ENCODE peak calls at places on chromosome 10, in seven cellular contexts. S is HCT116, I is GM23248, Q is fibroblast of lung, N is osteoblast, Z is HepG2, R is trophoblast cell. Y is an unnamed sample.
A peak's percentile ranks its signal among the peaks of the same experiment; 100 is the strongest.

GRCh38 chr10:89734616-89735015 is 33.2 kb downstream of the KIF20B start:
- DNase-seq in S (no peak), I (no peak), Q (no peak), N (no peak), Z (no peak), R (no peak), Y (no peak)

GRCh38 chr10:93199221-93199681 is 125.6 kb downstream of the CYP26A1 start:
- DNase-seq in S (no peak), I (peak; percentile 63), Q (peak; percentile 54), N (no peak), Z (peak; percentile 22), R (no peak), Y (peak; percentile 29)

GRCh38 chr10:126080879-126081331 is 184.5 kb downstream of the FANK1 start:
- DNase-seq in S (no peak), I (peak; percentile 50), Q (peak; percentile 82), N (no peak), Z (no peak), R (no peak), Y (no peak)

GRCh38 chr10:98536551-98536950 is 89.8 kb upstream of the HPS1 start:
- DNase-seq in S (no peak), I (peak; percentile 84), Q (peak; percentile 34), N (no peak), Z (peak; percentile 7), R (no peak), Y (no peak)

GRCh38 chr10:12707461-12708185 is 293.9 kb downstream of the CCDC3 start:
- DNase-seq in S (peak; percentile 71), I (peak; percentile 88), Q (peak; percentile 87), N (no peak), Z (peak; percentile 15), R (peak; percentile 44), Y (peak; percentile 49)

GRCh38 chr10:11578802-11579255 is 32.6 kb downstream of the USP6NL start:
- DNase-seq in S (no peak), I (no peak), Q (no peak), N (no peak), Z (no peak), R (no peak), Y (no peak)

GRCh38 chr10:128324468-128324867 is 198.2 kb upstream of the MKI67 start:
- DNase-seq in S (no peak), I (no peak), Q (no peak), N (no peak), Z (no peak), R (no peak), Y (no peak)

GRCh38 chr10:5599613-5600520 is 66.5 kb downstream of the ASB13 start:
- DNase-seq in S (no peak), I (no peak), Q (no peak), N (no peak), Z (no peak), R (no peak), Y (peak; percentile 64)

GRCh38 chr10:113099431-113100298 is 149.6 kb downstream of the TCF7L2 start:
- DNase-seq in S (no peak), I (no peak), Q (peak; percentile 55), N (no peak), Z (no peak), R (no peak), Y (peak; percentile 31)

GRCh38 chr10:84837877-84838276 is 509.5 kb downstream of the CCSER2 start:
- DNase-seq in S (no peak), I (no peak), Q (no peak), N (no peak), Z (no peak), R (no peak), Y (no peak)

GRCh38 chr10:65231148-65231547 is 1694.7 kb upstream of the LRRTM3 start:
- DNase-seq in S (no peak), I (no peak), Q (no peak), N (no peak), Z (no peak), R (no peak), Y (peak; percentile 4)

GRCh38 chr10:91745086-91745831 is 53.0 kb upstream of the TNKS2 start:
- DNase-seq in S (peak; percentile 67), I (peak; percentile 39), Q (peak; percentile 23), N (peak; percentile 65), Z (peak; percentile 50), R (no peak), Y (peak; percentile 70)

GRCh38 chr10:127996586-127996985 is 89.7 kb downstream of the PTPRE start:
- DNase-seq in S (no peak), I (peak; percentile 71), Q (peak; percentile 24), N (no peak), Z (no peak), R (no peak), Y (no peak)

GRCh38 chr10:52379287-52379686 is 65.2 kb downstream of the DKK1 start:
- DNase-seq in S (no peak), I (no peak), Q (no peak), N (peak; percentile 26), Z (no peak), R (no peak), Y (no peak)

GRCh38 chr10:97422921-97423420 is 3.0 kb upstream of the PGAM1 start:
- DNase-seq in S (no peak), I (peak; percentile 94), Q (peak; percentile 14), N (peak; percentile 95), Z (no peak), R (no peak), Y (no peak)

GRCh38 chr10:22681783-22682183 is 32.6 kb downstream of the PIP4K2A start:
- DNase-seq in S (peak; percentile 23), I (peak; percentile 90), Q (peak; percentile 53), N (no peak), Z (peak; percentile 85), R (no peak), Y (no peak)

GRCh38 chr10:119299531-119299930 is 92.2 kb downstream of the GRK5 start:
- DNase-seq in S (no peak), I (no peak), Q (peak; percentile 62), N (no peak), Z (no peak), R (no peak), Y (no peak)
- H3K27ac ChIP-seq in S (no peak overlapping the region), I (no peak overlapping the region), Q (no peak overlapping the region), N (no peak overlapping the region), Z (no peak overlapping the region), R (no peak overlapping the region), Y (no peak overlapping the region)

GRCh38 chr10:129332476-129332875 is 134.6 kb upstream of the MGMT start:
- DNase-seq in S (peak; percentile 6), I (no peak), Q (peak; percentile 57), N (no peak), Z (no peak), R (no peak), Y (peak; percentile 75)

GRCh38 chr10:129335396-129335795 is 131.6 kb upstream of the MGMT start:
- DNase-seq in S (no peak), I (no peak), Q (no peak), N (no peak), Z (no peak), R (no peak), Y (no peak)

GRCh38 chr10:129335942-129336341 is 131.1 kb upstream of the MGMT start:
- DNase-seq in S (no peak), I (no peak), Q (no peak), N (no peak), Z (no peak), R (no peak), Y (no peak)

GRCh38 chr10:129329375-129330040 is 137.5 kb upstream of the MGMT start:
- DNase-seq in S (no peak), I (no peak), Q (no peak), N (no peak), Z (no peak), R (no peak), Y (no peak)

GRCh38 chr10:129334326-129334725 is 132.7 kb upstream of the MGMT start:
- DNase-seq in S (no peak), I (no peak), Q (no peak), N (no peak), Z (no peak), R (no peak), Y (peak; percentile 15)
- H2AFZ ChIP-seq in S (no peak overlapping the region), I (no peak overlapping the region), Q (no peak overlapping the region), N (no peak overlapping the region), Z (no peak overlapping the region), R (peak overlapping the region; percentile 17), Y (peak overlapping the region; percentile 73)

GRCh38 chr10:95456486-95456885 is 104.7 kb downstream of the SORBS1 start:
- DNase-seq in S (no peak), I (no peak), Q (no peak), N (no peak), Z (no peak), R (no peak), Y (no peak)
- H3K27ac ChIP-seq in S (no peak overlapping the region), I (no peak overlapping the region), Q (no peak overlapping the region), N (no peak overlapping the region), Z (peak overlapping the region; percentile 95), R (no peak overlapping the region), Y (no peak overlapping the region)

DNA sequence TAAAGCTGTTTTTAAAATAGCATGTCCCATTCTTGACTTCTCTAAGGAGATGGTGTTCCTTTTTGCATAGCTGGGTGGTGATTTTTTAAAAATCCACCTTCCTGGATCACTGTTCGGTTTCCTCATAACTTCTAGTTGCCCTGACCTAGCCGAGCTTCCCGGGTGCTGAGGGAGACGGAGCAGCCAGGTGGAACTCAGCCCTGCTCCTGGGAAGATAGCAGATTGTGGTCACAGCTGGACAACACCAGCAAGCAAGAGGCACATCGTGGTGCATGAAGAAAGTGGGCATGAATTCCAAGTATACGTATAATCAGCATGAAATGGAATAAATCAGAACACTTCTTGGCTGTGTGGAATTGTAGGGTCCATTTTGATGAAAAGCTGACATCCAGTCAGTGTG is 73.5 kb upstream of the RSU1 start:
- DNase-seq in S (no peak), I (no peak), Q (no peak), N (peak; percentile 48), Z (no peak), R (no peak), Y (no peak)
- H2AFZ ChIP-seq in S (peak overlapping the region; percentile 96), I (no peak overlapping the region), Q (no peak overlapping the region), N (peak overlapping the region; percentile 54), Z (no peak overlapping the region), R (no peak overlapping the region), Y (no peak overlapping the region)

GRCh38 chr10:120426306-120426705 is 30.7 kb upstream of the PLPP4 start:
- DNase-seq in S (no peak), I (peak; percentile 78), Q (no peak), N (no peak), Z (no peak), R (no peak), Y (no peak)

GRCh38 chr10:120432209-120432608 is 24.8 kb upstream of the PLPP4 start:
- DNase-seq in S (no peak), I (no peak), Q (no peak), N (no peak), Z (no peak), R (no peak), Y (no peak)

GRCh38 chr10:120431356-120431755 is 25.7 kb upstream of the PLPP4 start:
- DNase-seq in S (no peak), I (no peak), Q (no peak), N (no peak), Z (no peak), R (no peak), Y (no peak)

GRCh38 chr10:120429395-120429794 is 27.6 kb upstream of the PLPP4 start:
- DNase-seq in S (no peak), I (no peak), Q (no peak), N (no peak), Z (no peak), R (no peak), Y (no peak)

GRCh38 chr10:120428754-120429153 is 28.3 kb upstream of the PLPP4 start:
- DNase-seq in S (no peak), I (no peak), Q (no peak), N (no peak), Z (no peak), R (no peak), Y (no peak)
- H3K27ac ChIP-seq in S (no peak overlapping the region), I (no peak overlapping the region), Q (no peak overlapping the region), N (no peak overlapping the region), Z (no peak overlapping the region), R (no peak overlapping the region), Y (no peak overlapping the region)

Y was measured in neural progenitor cell.